ENCODE peak calls at places on chromosomes 6 and 20, in four cellular contexts. W is GM12891, Q is amniotic stem cell, F is type B pancreatic cell. E is an unnamed sample.

GRCh38 chr6:81753709-81754678 is 1.5 kb upstream of the TENT5A start:
- DNase-seq in W (peak), Q (peak), F (peak), E (no peak)

GRCh38 chr6:22636450-22636849 is 67.1 kb downstream of the HDGFL1 start:
- DNase-seq in W (no peak), Q (no peak), F (no peak), E (no peak)

GRCh38 chr6:53873922-53874321 is 79.1 kb downstream of the LRRC1 start:
- DNase-seq in W (no peak), Q (no peak), F (no peak), E (no peak)

GRCh38 chr6:41548098-41548840 is 2.1 kb downstream of the FOXP4 start:
- DNase-seq in W (no peak), Q (no peak), F (no peak), E (no peak)

GRCh38 chr6:159169193-159169555 is at the start of gene FNDC1:
- DNase-seq in W (peak), Q (no peak), F (no peak), E (no peak)

GRCh38 chr6:5191222-5191621 is 69.5 kb downstream of the LYRM4 start:
- DNase-seq in W (no peak), Q (no peak), F (no peak), E (no peak)

GRCh38 chr6:132494954-132495353 is 18.0 kb downstream of the STX7 start:
- DNase-seq in W (no peak), Q (no peak), F (no peak), E (no peak)

GRCh38 chr6:30013296-30013922 is 47.7 kb upstream of the POLR1H start:
- DNase-seq in W (no peak), Q (no peak), F (no peak), E (no peak)

GRCh38 chr6:47165918-47166317 is 123.8 kb upstream of the ADGRF1 start:
- DNase-seq in W (no peak), Q (no peak), F (no peak), E (no peak)

GRCh38 chr6:126764696-126765095 is 353.8 kb upstream of the RSPO3 start:
- DNase-seq in W (no peak), Q (no peak), F (no peak), E (no peak)

GRCh38 chr6:113065606-113066005 is 718.5 kb downstream of the RFPL4B start:
- DNase-seq in W (no peak), Q (no peak), F (no peak), E (no peak)

GRCh38 chr20:41005361-41005729 is 23.3 kb upstream of the TOP1 start:
- DNase-seq in W (no peak), Q (peak), F (no peak), E (no peak)

GRCh38 chr20:36344517-36345132 is 38.5 kb downstream of the DLGAP4 start:
- DNase-seq in W (no peak), Q (peak), F (peak), E (no peak)

GRCh38 chr6:89026151-89026550 is 54.4 kb upstream of the PNRC1 start:
- DNase-seq in W (no peak), Q (no peak), F (no peak), E (no peak)

GRCh38 chr6:63352587-63353281 is 33.0 kb upstream of the LGSN start:
- DNase-seq in W (peak), Q (no peak), F (no peak), E (no peak)

GRCh38 chr20:32482251-32483220 is 102.6 kb downstream of the NOL4L start:
- DNase-seq in W (peak), Q (no peak), F (peak), E (no peak)

GRCh38 chr6:168147205-168147738 is 68.3 kb upstream of the FRMD1 start:
- DNase-seq in W (no peak), Q (no peak), F (peak), E (no peak)

GRCh38 chr6:138293428-138293827 is 75.1 kb upstream of the PBOV1 start:
- DNase-seq in W (no peak), Q (no peak), F (no peak), E (no peak)

GRCh38 chr6:13886949-13887348 is 37.8 kb upstream of the RNF182 start:
- DNase-seq in W (no peak), Q (no peak), F (no peak), E (no peak)

GRCh38 chr6:35681298-35681697 is 7.4 kb downstream of the FKBP5 start:
- DNase-seq in W (no peak), Q (no peak), F (no peak), E (no peak)

GRCh38 chr6:2658788-2659187 is 91.9 kb downstream of the MYLK4 start:
- DNase-seq in W (no peak), Q (no peak), F (no peak), E (no peak)

GRCh38 chr6:15453622-15454021 is 207.8 kb downstream of the JARID2 start:
- DNase-seq in W (no peak), Q (no peak), F (no peak), E (no peak)

GRCh38 chr6:31037692-31038091 is 27.4 kb downstream of the MUC22 start:
- DNase-seq in W (no peak), Q (peak), F (no peak), E (no peak)

GRCh38 chr6:15244605-15245360 is 1.1 kb upstream of the JARID2 start:
- DNase-seq in W (no peak), Q (peak), F (peak), E (no peak)

GRCh38 chr20:63898882-63899558 is 4.1 kb downstream of the DNAJC5 start:
- DNase-seq in W (no peak), Q (no peak), F (no peak), E (no peak)

GRCh38 chr6:69693749-69694148 is 103.1 kb downstream of the LMBRD1 start:
- DNase-seq in W (no peak), Q (no peak), F (no peak), E (no peak)

E was measured in Panc1.